ENCODE peak calls at places on chromosome 22, in nine cellular contexts. Y is uterus; I is esophagus squamous epithelium; C is upper lobe of right lung; V is cardiac muscle cell; K is colonic mucosa; N is psoas muscle; J is tibial artery; P is CD4-positive, alpha-beta memory T cell. D is an unnamed sample.

GRCh38 chr22:38267086-38267485 is 5.7 kb downstream of the TMEM184B start:
- DNase-seq in I (no peak), K (no peak), C (no peak), V (peak; percentile 71), P (peak; percentile 81), J (no peak), Y (peak; percentile 65), N (no peak), D (no peak)

GRCh38 chr22:47340851-47341436 is 578.5 kb downstream of the TBC1D22A start:
- DNase-seq in V (no peak), J (no peak), N (no peak), C (no peak), I (no peak), Y (no peak), K (no peak), P (no peak), D (no peak)

GRCh38 chr22:27877501-27877900 is 41.6 kb downstream of the PITPNB start:
- DNase-seq in Y (no peak), I (no peak), C (no peak), P (no peak), J (no peak), N (no peak), V (no peak), K (no peak), D (no peak)

GRCh38 chr22:37775785-37776638 is 31.7 kb upstream of the GCAT start:
- DNase-seq in P (no peak), J (no peak), K (no peak), V (no peak), N (no peak), I (no peak), C (no peak), Y (no peak), D (no peak)

GRCh38 chr22:25881353-25881752 is 139.4 kb downstream of the MYO18B start:
- DNase-seq in P (no peak), I (no peak), C (no peak), V (no peak), K (no peak), N (no peak), J (no peak), Y (no peak), D (no peak)

GRCh38 chr22:43827926-43828710 is 16.0 kb upstream of the EFCAB6 start:
- DNase-seq in N (peak; percentile 19), V (no peak), J (peak; percentile 52), P (no peak), Y (no peak), C (no peak), K (no peak), I (no peak), D (no peak)

GRCh38 chr22:33922268-33922667 is 2.0 kb upstream of the LARGE1 start:
- DNase-seq in Y (peak; percentile 51), J (peak; percentile 69), N (peak; percentile 60), K (peak; percentile 53), C (no peak), I (no peak), P (no peak), V (peak; percentile 40), D (peak; percentile 78)

GRCh38 chr22:38170469-38170868 is 11.2 kb downstream of the PLA2G6 start:
- DNase-seq in Y (no peak), K (no peak), I (no peak), V (no peak), N (no peak), P (no peak), J (peak; percentile 25), C (no peak), D (no peak)

GRCh38 chr22:37887610-37888378 is 18.3 kb upstream of the MICALL1 start:
- DNase-seq in I (no peak), Y (peak; percentile 88), J (no peak), N (no peak), V (peak; percentile 97), C (no peak), K (peak; percentile 36), P (no peak), D (no peak)

GRCh38 chr22:25942989-25943411 is 201.0 kb downstream of the MYO18B start:
- DNase-seq in J (no peak), Y (no peak), V (no peak), I (no peak), N (peak; percentile 86), P (no peak), C (no peak), K (peak; percentile 19), D (no peak)

GRCh38 chr22:44042822-44043221 is 18.7 kb downstream of the PARVB start:
- DNase-seq in V (no peak), P (no peak), N (no peak), K (no peak), J (no peak), C (no peak), Y (no peak), I (no peak), D (no peak)

GRCh38 chr22:44486538-44486937 is 11.5 kb downstream of the RTL6 start:
- DNase-seq in Y (no peak), P (no peak), N (no peak), K (no peak), V (peak; percentile 29), I (no peak), C (no peak), J (no peak), D (no peak)

GRCh38 chr22:39545310-39546063 is 12.9 kb upstream of the RPS19BP1 start:
- DNase-seq in P (peak; percentile 68), V (peak; percentile 61), N (peak; percentile 69), C (no peak), J (no peak), I (no peak), Y (no peak), K (peak; percentile 65), D (no peak)

GRCh38 chr22:21443057-21443734 is 24.0 kb upstream of the TMEM191C start:
- DNase-seq in P (no peak), J (peak; percentile 39), I (no peak), C (peak; percentile 40), N (peak; percentile 39), Y (peak; percentile 11), V (no peak), K (no peak), D (peak; percentile 49)

GRCh38 chr22:29158546-29158945 is 47.1 kb upstream of the EMID1 start:
- DNase-seq in C (peak; percentile 11), N (no peak), Y (no peak), I (no peak), V (no peak), P (no peak), J (peak; percentile 15), K (no peak), D (peak; percentile 12)

GRCh38 chr22:28703436-28703835 is 23.8 kb upstream of the TTC28 start:
- DNase-seq in N (no peak), V (peak; percentile 28), Y (no peak), K (no peak), J (no peak), I (no peak), C (no peak), P (no peak), D (no peak)

GRCh38 chr22:30390974-30391691 is 3.9 kb upstream of the RNF215 start:
- DNase-seq in N (peak; percentile 73), K (peak; percentile 78), Y (no peak), J (no peak), I (no peak), P (peak; percentile 79), V (peak; percentile 73), C (peak; percentile 83), D (peak; percentile 92)

GRCh38 chr22:30393322-30393680 is 3.5 kb upstream of the SEC14L2 start:
- DNase-seq in J (no peak), N (no peak), K (no peak), P (no peak), I (no peak), Y (no peak), C (no peak), V (no peak), D (no peak)

GRCh38 chr22:30393885-30394284 is 2.9 kb upstream of the SEC14L2 start:
- DNase-seq in J (no peak), P (no peak), V (no peak), K (no peak), C (no peak), I (no peak), N (no peak), Y (no peak), D (no peak)

GRCh38 chr22:30396871-30397655 is at the start of gene SEC14L2:
- DNase-seq in V (peak; percentile 56), I (no peak), K (peak; percentile 86), N (peak; percentile 80), P (peak; percentile 42), C (peak; percentile 88), Y (peak; percentile 68), J (peak; percentile 83), D (no peak)

GRCh38 chr22:30392661-30393321 is 4.0 kb upstream of the SEC14L2 start:
- DNase-seq in K (no peak), N (no peak), Y (no peak), C (peak; percentile 74), V (no peak), I (no peak), P (no peak), J (no peak), D (no peak)
- H3K4me3 ChIP-seq in K (no peak overlapping the region), N (no peak overlapping the region), Y (no peak overlapping the region), C (no peak overlapping the region), V (no peak overlapping the region), I (no peak overlapping the region), P (no peak overlapping the region), J (no peak overlapping the region), D (no peak overlapping the region)

DNA sequence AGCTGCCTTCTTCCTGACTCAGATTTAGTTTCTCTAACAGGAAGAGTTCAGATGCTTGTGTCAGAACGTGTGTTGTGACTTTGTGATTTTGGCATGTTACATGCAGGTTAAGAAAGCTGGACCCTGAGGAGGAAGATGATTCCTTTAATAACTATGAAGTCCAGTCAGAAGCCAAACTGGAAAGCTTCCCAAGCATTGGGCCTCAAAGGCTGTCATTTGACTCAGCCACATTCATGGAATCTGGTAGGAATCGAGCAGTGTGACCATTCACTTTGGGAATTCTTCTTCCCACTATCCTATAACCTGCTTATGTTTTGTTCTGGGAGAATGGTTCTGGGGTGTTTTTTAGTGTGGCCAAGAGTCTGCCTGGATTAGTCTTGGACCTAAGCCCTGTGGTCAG is 48.0 kb downstream of the CABIN1 start:
- DNase-seq in J (no peak), C (no peak), V (peak; percentile 81), N (no peak), I (no peak), P (no peak), Y (no peak), K (no peak), D (no peak)
- H3K36me3 ChIP-seq in J (peaks cover 12% of the 10 kb centered on the region), C (peaks cover 93% of the 10 kb centered on the region), V (peaks cover 57% of the 10 kb centered on the region), N (peaks cover 95% of the 10 kb centered on the region), I (peaks cover 21% of the 10 kb centered on the region), P (peaks cover 89% of the 10 kb centered on the region), Y (no peaks in the 10 kb centered on the region), K (peaks cover 41% of the 10 kb centered on the region), D (peaks cover 100% of the 10 kb centered on the region)

GRCh38 chr22:40679964-40680818 is 907 bp downstream of the MCHR1 start:
- DNase-seq in C (no peak), P (no peak), N (no peak), V (peak; percentile 37), I (no peak), K (no peak), Y (no peak), J (no peak), D (no peak)
- H3K4me3 ChIP-seq in C (no peak overlapping the region), P (no peak overlapping the region), N (peak overlapping the region; percentile 29), V (no peak overlapping the region), I (no peak overlapping the region), K (no peak overlapping the region), Y (peak overlapping the region; percentile 44), J (no peak overlapping the region), D (no peak overlapping the region)

DNA sequence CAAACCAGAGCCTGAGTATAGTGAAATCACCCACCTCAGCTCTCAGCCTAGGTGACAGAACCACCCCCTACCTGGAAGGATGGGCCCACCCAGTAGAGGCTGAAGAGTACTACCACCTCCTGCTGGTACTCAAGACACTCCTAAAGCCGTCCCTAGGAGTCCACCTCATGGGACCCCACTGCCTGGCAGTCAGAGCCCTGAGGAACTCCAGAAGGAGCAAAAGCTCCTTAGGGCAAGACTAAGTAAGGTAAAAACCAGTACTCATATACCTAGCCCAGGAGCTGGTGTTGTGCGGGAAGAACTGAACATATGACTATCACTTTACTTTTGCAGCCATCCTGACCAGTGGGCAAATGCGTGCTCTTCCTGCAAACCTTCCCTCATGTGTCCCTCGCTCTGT is 36.3 kb downstream of the HIRA start:
- DNase-seq in Y (no peak), N (no peak), K (no peak), C (no peak), J (no peak), I (no peak), V (no peak), P (no peak), D (no peak)
- H3K36me3 ChIP-seq in Y (no peaks in the 10 kb centered on the region), N (peaks cover 87% of the 10 kb centered on the region), K (peaks cover 22% of the 10 kb centered on the region), C (peaks cover 83% of the 10 kb centered on the region), J (peaks cover 58% of the 10 kb centered on the region), I (peaks cover 24% of the 10 kb centered on the region), V (peaks cover 45% of the 10 kb centered on the region), P (peaks cover 66% of the 10 kb centered on the region), D (peaks cover 100% of the 10 kb centered on the region)